ENCODE peak calls at places on chromosomes 16 and 17, in nine cellular contexts. One of them, this sample, is unnamed.

GRCh38 chr17:17635126-17635525 is 43.6 kb upstream of the PEMT start:
- DNase-seq in colonic mucosa: no peak
- DNase-seq in IMR-90: no peak
- DNase-seq in cardiac fibroblast: no peak
- DNase-seq in activated CD8-positive, alpha-beta T cell treated with anti-CD3 and anti-CD28 coated beads for 36 hours: no peak
- DNase-seq in AG09319: no peak
- DNase-seq in NB4: no peak
- DNase-seq in AG10803: peak
- DNase-seq in upper lobe of right lung: no peak
- DNase-seq in this sample: no peak

GRCh38 chr17:73360961-73361761 is 49.4 kb upstream of the CDC42EP4 start:
- DNase-seq in colonic mucosa: no peak
- DNase-seq in IMR-90: no peak
- DNase-seq in cardiac fibroblast: no peak
- DNase-seq in activated CD8-positive, alpha-beta T cell treated with anti-CD3 and anti-CD28 coated beads for 36 hours: no peak
- DNase-seq in AG09319: no peak
- DNase-seq in NB4: no peak
- DNase-seq in AG10803: no peak
- DNase-seq in upper lobe of right lung: no peak
- DNase-seq in this sample: no peak

GRCh38 chr17:9890124-9890523 is 14.9 kb downstream of the RCVRN start:
- DNase-seq in colonic mucosa: no peak
- DNase-seq in IMR-90: no peak
- DNase-seq in cardiac fibroblast: no peak
- DNase-seq in activated CD8-positive, alpha-beta T cell treated with anti-CD3 and anti-CD28 coated beads for 36 hours: peak
- DNase-seq in AG09319: no peak
- DNase-seq in NB4: peak
- DNase-seq in AG10803: no peak
- DNase-seq in upper lobe of right lung: no peak
- DNase-seq in this sample: no peak

GRCh38 chr16:66608241-66609138 is 4.0 kb downstream of the CMTM3 start:
- DNase-seq in colonic mucosa: peak
- DNase-seq in IMR-90: peak
- DNase-seq in cardiac fibroblast: peak
- DNase-seq in activated CD8-positive, alpha-beta T cell treated with anti-CD3 and anti-CD28 coated beads for 36 hours: peak
- DNase-seq in AG09319: peak
- DNase-seq in NB4: peak
- DNase-seq in AG10803: peak
- DNase-seq in upper lobe of right lung: peak
- DNase-seq in this sample: no peak

GRCh38 chr17:565506-565905 is 149.1 kb downstream of the VPS53 start:
- DNase-seq in colonic mucosa: no peak
- DNase-seq in IMR-90: no peak
- DNase-seq in cardiac fibroblast: no peak
- DNase-seq in activated CD8-positive, alpha-beta T cell treated with anti-CD3 and anti-CD28 coated beads for 36 hours: no peak
- DNase-seq in AG09319: no peak
- DNase-seq in NB4: no peak
- DNase-seq in AG10803: no peak
- DNase-seq in upper lobe of right lung: no peak
- DNase-seq in this sample: no peak

GRCh38 chr17:67276075-67276474 is 31.1 kb upstream of the HELZ start:
- DNase-seq in colonic mucosa: no peak
- DNase-seq in IMR-90: no peak
- DNase-seq in cardiac fibroblast: no peak
- DNase-seq in activated CD8-positive, alpha-beta T cell treated with anti-CD3 and anti-CD28 coated beads for 36 hours: no peak
- DNase-seq in AG09319: no peak
- DNase-seq in NB4: no peak
- DNase-seq in AG10803: no peak
- DNase-seq in upper lobe of right lung: no peak
- DNase-seq in this sample: no peak

GRCh38 chr17:48202945-48203344 is 95.4 kb downstream of the SNX11 start:
- DNase-seq in colonic mucosa: no peak
- DNase-seq in IMR-90: no peak
- DNase-seq in cardiac fibroblast: no peak
- DNase-seq in activated CD8-positive, alpha-beta T cell treated with anti-CD3 and anti-CD28 coated beads for 36 hours: no peak
- DNase-seq in AG09319: no peak
- DNase-seq in NB4: no peak
- DNase-seq in AG10803: no peak
- DNase-seq in upper lobe of right lung: no peak
- DNase-seq in this sample: no peak

GRCh38 chr16:535446-536405 is 8.2 kb downstream of the CAPN15 start:
- DNase-seq in colonic mucosa: peak
- DNase-seq in IMR-90: peak
- DNase-seq in cardiac fibroblast: peak
- DNase-seq in activated CD8-positive, alpha-beta T cell treated with anti-CD3 and anti-CD28 coated beads for 36 hours: peak
- DNase-seq in AG09319: no peak
- DNase-seq in NB4: peak
- DNase-seq in AG10803: peak
- DNase-seq in upper lobe of right lung: no peak
- DNase-seq in this sample: no peak

GRCh38 chr16:4015275-4015990 is 100.8 kb downstream of the ADCY9 start:
- DNase-seq in colonic mucosa: peak
- DNase-seq in IMR-90: no peak
- DNase-seq in cardiac fibroblast: no peak
- DNase-seq in activated CD8-positive, alpha-beta T cell treated with anti-CD3 and anti-CD28 coated beads for 36 hours: no peak
- DNase-seq in AG09319: no peak
- DNase-seq in NB4: no peak
- DNase-seq in AG10803: no peak
- DNase-seq in upper lobe of right lung: no peak
- DNase-seq in this sample: no peak

GRCh38 chr17:74345433-74346241 is 16.0 kb downstream of the BTBD17 start:
- DNase-seq in colonic mucosa: no peak
- DNase-seq in IMR-90: no peak
- DNase-seq in cardiac fibroblast: peak
- DNase-seq in activated CD8-positive, alpha-beta T cell treated with anti-CD3 and anti-CD28 coated beads for 36 hours: no peak
- DNase-seq in AG09319: no peak
- DNase-seq in NB4: no peak
- DNase-seq in AG10803: no peak
- DNase-seq in upper lobe of right lung: no peak
- DNase-seq in this sample: no peak

GRCh38 chr17:46191332-46192210 is 1.7 kb downstream of the KANSL1 start:
- DNase-seq in colonic mucosa: peak
- DNase-seq in IMR-90: no peak
- DNase-seq in cardiac fibroblast: peak
- DNase-seq in activated CD8-positive, alpha-beta T cell treated with anti-CD3 and anti-CD28 coated beads for 36 hours: peak
- DNase-seq in AG09319: no peak
- DNase-seq in NB4: peak
- DNase-seq in AG10803: peak
- DNase-seq in upper lobe of right lung: no peak
- DNase-seq in this sample: no peak

GRCh38 chr16:1979271-1980025 is 1.8 kb downstream of the NOXO1 start:
- DNase-seq in colonic mucosa: peak
- DNase-seq in IMR-90: no peak
- DNase-seq in cardiac fibroblast: peak
- DNase-seq in activated CD8-positive, alpha-beta T cell treated with anti-CD3 and anti-CD28 coated beads for 36 hours: peak
- DNase-seq in AG09319: no peak
- DNase-seq in NB4: peak
- DNase-seq in AG10803: no peak
- DNase-seq in upper lobe of right lung: peak
- DNase-seq in this sample: no peak

GRCh38 chr17:71409712-71410111 is 711.1 kb upstream of the SOX9 start:
- DNase-seq in colonic mucosa: no peak
- DNase-seq in IMR-90: peak
- DNase-seq in cardiac fibroblast: peak
- DNase-seq in activated CD8-positive, alpha-beta T cell treated with anti-CD3 and anti-CD28 coated beads for 36 hours: no peak
- DNase-seq in AG09319: no peak
- DNase-seq in NB4: no peak
- DNase-seq in AG10803: peak
- DNase-seq in upper lobe of right lung: no peak
- DNase-seq in this sample: no peak

GRCh38 chr17:78667741-78668640 is 90.8 kb upstream of the DNAH17 start:
- DNase-seq in colonic mucosa: no peak
- DNase-seq in IMR-90: no peak
- DNase-seq in cardiac fibroblast: no peak
- DNase-seq in activated CD8-positive, alpha-beta T cell treated with anti-CD3 and anti-CD28 coated beads for 36 hours: no peak
- DNase-seq in AG09319: no peak
- DNase-seq in NB4: no peak
- DNase-seq in AG10803: no peak
- DNase-seq in upper lobe of right lung: peak
- DNase-seq in this sample: no peak

GRCh38 chr16:81313731-81314602 is 795 bp upstream of the GAN start:
- DNase-seq in colonic mucosa: peak
- DNase-seq in IMR-90: no peak
- DNase-seq in cardiac fibroblast: no peak
- DNase-seq in activated CD8-positive, alpha-beta T cell treated with anti-CD3 and anti-CD28 coated beads for 36 hours: peak
- DNase-seq in AG09319: no peak
- DNase-seq in NB4: no peak
- DNase-seq in AG10803: peak
- DNase-seq in upper lobe of right lung: no peak
- DNase-seq in this sample: no peak

DNA sequence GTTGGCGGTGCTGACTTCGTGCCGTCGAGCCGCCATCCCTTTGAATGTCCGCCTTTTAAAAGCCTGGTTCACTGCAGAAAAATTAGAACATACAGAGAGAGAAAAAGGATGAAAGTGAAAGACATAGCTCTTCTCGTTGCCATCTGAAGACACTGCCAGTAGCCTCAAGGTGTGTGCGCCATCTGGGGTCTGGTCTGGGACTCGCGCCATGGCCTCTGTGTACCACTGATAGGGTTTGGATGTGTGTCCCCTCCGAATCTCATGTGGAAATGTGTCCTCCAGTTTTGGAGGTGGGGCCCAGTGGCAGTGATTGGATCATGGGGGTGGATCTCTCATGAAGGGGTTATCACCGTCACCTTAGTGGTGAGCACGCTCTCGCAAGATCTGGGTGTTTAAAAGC is 15.5 kb downstream of the GSE1 start:
- DNase-seq in colonic mucosa: no peak
- DNase-seq in IMR-90: no peak
- DNase-seq in cardiac fibroblast: no peak
- DNase-seq in activated CD8-positive, alpha-beta T cell treated with anti-CD3 and anti-CD28 coated beads for 36 hours: peak
- DNase-seq in AG09319: no peak
- DNase-seq in NB4: peak
- DNase-seq in AG10803: no peak
- DNase-seq in upper lobe of right lung: no peak
- DNase-seq in this sample: no peak
- TF ChIP-seq CTCF in colonic mucosa: no peak
- TF ChIP-seq CTCF in IMR-90: no peak
- TF ChIP-seq CTCF in cardiac fibroblast: no peak
- TF ChIP-seq CTCF in activated CD8-positive, alpha-beta T cell treated with anti-CD3 and anti-CD28 coated beads for 36 hours: no peak
- TF ChIP-seq CTCF in AG09319: no peak
- TF ChIP-seq CTCF in NB4: peak
- TF ChIP-seq CTCF in AG10803: no peak
- TF ChIP-seq CTCF in upper lobe of right lung: no peak
- TF ChIP-seq CTCF in this sample: peak

GRCh38 chr17:41324180-41325075 is 8.9 kb upstream of the KRTAP17-1 start:
- DNase-seq in colonic mucosa: no peak
- DNase-seq in IMR-90: peak
- DNase-seq in cardiac fibroblast: peak
- DNase-seq in activated CD8-positive, alpha-beta T cell treated with anti-CD3 and anti-CD28 coated beads for 36 hours: peak
- DNase-seq in AG09319: no peak
- DNase-seq in NB4: no peak
- DNase-seq in AG10803: no peak
- DNase-seq in upper lobe of right lung: no peak
- DNase-seq in this sample: no peak
- TF ChIP-seq CTCF in colonic mucosa: no peak
- TF ChIP-seq CTCF in IMR-90: peak
- TF ChIP-seq CTCF in cardiac fibroblast: peak
- TF ChIP-seq CTCF in activated CD8-positive, alpha-beta T cell treated with anti-CD3 and anti-CD28 coated beads for 36 hours: peak
- TF ChIP-seq CTCF in AG09319: peak
- TF ChIP-seq CTCF in NB4: no peak
- TF ChIP-seq CTCF in AG10803: no peak
- TF ChIP-seq CTCF in upper lobe of right lung: peak
- TF ChIP-seq CTCF in this sample: peak

GRCh38 chr17:58960068-58960467 is 146.6 kb downstream of the TRIM37 start:
- DNase-seq in colonic mucosa: peak
- DNase-seq in IMR-90: peak
- DNase-seq in cardiac fibroblast: peak
- DNase-seq in activated CD8-positive, alpha-beta T cell treated with anti-CD3 and anti-CD28 coated beads for 36 hours: no peak
- DNase-seq in AG09319: peak
- DNase-seq in NB4: peak
- DNase-seq in AG10803: peak
- DNase-seq in upper lobe of right lung: no peak
- DNase-seq in this sample: no peak
- TF ChIP-seq CTCF in colonic mucosa: no peak
- TF ChIP-seq CTCF in IMR-90: peak
- TF ChIP-seq CTCF in cardiac fibroblast: peak
- TF ChIP-seq CTCF in activated CD8-positive, alpha-beta T cell treated with anti-CD3 and anti-CD28 coated beads for 36 hours: no peak
- TF ChIP-seq CTCF in AG09319: peak
- TF ChIP-seq CTCF in NB4: peak
- TF ChIP-seq CTCF in AG10803: peak
- TF ChIP-seq CTCF in upper lobe of right lung: peak
- TF ChIP-seq CTCF in this sample: peak

DNA sequence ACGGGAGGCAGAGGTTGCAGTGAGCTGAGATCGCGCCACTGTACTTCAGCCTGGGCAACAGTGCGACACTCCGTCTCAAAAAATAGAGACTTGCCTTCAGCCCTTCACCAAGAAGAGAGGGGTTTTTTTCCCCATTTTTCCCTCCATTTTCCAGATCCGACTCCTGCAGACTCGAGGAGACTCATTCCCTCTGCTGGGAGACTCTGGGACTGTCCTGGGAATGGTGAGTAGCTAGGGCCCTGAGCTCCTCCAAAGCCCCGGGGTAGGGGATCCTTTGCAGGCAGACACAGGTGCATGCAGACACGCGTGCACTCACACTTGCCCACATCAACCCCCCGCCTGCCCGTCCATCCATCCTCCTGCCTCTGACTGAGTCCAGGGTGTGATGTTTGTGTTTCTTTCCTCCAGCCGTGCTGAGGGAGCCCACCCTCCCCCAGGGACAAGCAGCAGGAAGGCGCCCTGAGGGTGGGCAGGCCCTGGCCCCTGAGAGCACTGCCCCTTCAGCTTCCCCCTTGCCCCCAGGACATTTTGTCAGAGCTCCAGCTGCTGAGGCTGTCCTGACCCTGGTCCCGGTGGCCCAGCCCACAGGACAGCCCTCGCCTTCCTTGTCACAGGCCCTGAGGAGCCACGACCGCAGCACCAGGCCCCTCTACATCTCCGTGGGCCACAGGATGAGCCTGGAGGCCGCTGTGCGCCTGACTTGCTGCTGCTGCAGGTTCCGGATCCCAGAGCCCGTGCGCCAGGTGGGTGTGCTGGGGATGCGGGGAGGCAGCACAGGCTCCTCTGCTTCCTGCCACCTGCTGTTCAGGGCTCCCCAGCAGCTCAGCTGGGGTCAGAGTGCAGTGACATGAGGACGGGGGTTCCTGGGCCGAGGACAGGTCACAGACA is 10.2 kb downstream of the ENDOV start:
- DNase-seq in colonic mucosa: no peak
- DNase-seq in IMR-90: no peak
- DNase-seq in cardiac fibroblast: no peak
- DNase-seq in activated CD8-positive, alpha-beta T cell treated with anti-CD3 and anti-CD28 coated beads for 36 hours: no peak
- DNase-seq in AG09319: no peak
- DNase-seq in NB4: no peak
- DNase-seq in AG10803: no peak
- DNase-seq in upper lobe of right lung: no peak
- DNase-seq in this sample: peak
- TF ChIP-seq CTCF in colonic mucosa: no peak
- TF ChIP-seq CTCF in IMR-90: no peak
- TF ChIP-seq CTCF in cardiac fibroblast: no peak
- TF ChIP-seq CTCF in activated CD8-positive, alpha-beta T cell treated with anti-CD3 and anti-CD28 coated beads for 36 hours: no peak
- TF ChIP-seq CTCF in AG09319: no peak
- TF ChIP-seq CTCF in NB4: no peak
- TF ChIP-seq CTCF in AG10803: no peak
- TF ChIP-seq CTCF in upper lobe of right lung: no peak
- TF ChIP-seq CTCF in this sample: no peak

GRCh38 chr16:84116720-84117481 is at the start of gene MBTPS1:
- DNase-seq in colonic mucosa: peak
- DNase-seq in IMR-90: peak
- DNase-seq in cardiac fibroblast: peak
- DNase-seq in activated CD8-positive, alpha-beta T cell treated with anti-CD3 and anti-CD28 coated beads for 36 hours: peak
- DNase-seq in AG09319: peak
- DNase-seq in NB4: peak
- DNase-seq in AG10803: peak
- DNase-seq in upper lobe of right lung: peak
- DNase-seq in this sample: peak
- TF ChIP-seq CTCF in colonic mucosa: no peak
- TF ChIP-seq CTCF in IMR-90: no peak
- TF ChIP-seq CTCF in cardiac fibroblast: no peak
- TF ChIP-seq CTCF in activated CD8-positive, alpha-beta T cell treated with anti-CD3 and anti-CD28 coated beads for 36 hours: peak
- TF ChIP-seq CTCF in AG09319: no peak
- TF ChIP-seq CTCF in NB4: no peak
- TF ChIP-seq CTCF in AG10803: no peak
- TF ChIP-seq CTCF in upper lobe of right lung: no peak
- TF ChIP-seq CTCF in this sample: peak